ENCODE peak calls at places on chromosomes 5 and 9, in four cellular contexts. Z is activated CD4-positive, alpha-beta T cell treated with anti-CD3 and anti-CD28 coated beads, Interleukin-2, amount 10 ng/mL, durations not matched to agents 7 days and 5 days; X is pons; M is lung. C is an unnamed sample.

GRCh38 chr5:118224546-118224945 is 763.8 kb downstream of the DTWD2 start:
- DNase-seq in Z (no peak), M (no peak), X (no peak), C (no peak)

GRCh38 chr9:14343948-14344547 is 30.1 kb upstream of the NFIB start:
- DNase-seq in X (peak; percentile 98), Z (no peak), M (no peak), C (peak; percentile 98)

GRCh38 chr9:131545003-131545785 is at the start of gene PRRT1B:
- DNase-seq in Z (no peak), M (peak; percentile 86), X (no peak), C (no peak)

GRCh38 chr9:132798817-132799790 is 79.0 kb downstream of the AK8 start:
- DNase-seq in M (peak; percentile 62), X (no peak), Z (no peak), C (no peak)

GRCh38 chr5:122102825-122103224 is 24.8 kb upstream of the LOX start:
- DNase-seq in M (no peak), Z (no peak), X (no peak), C (no peak)

GRCh38 chr9:73039253-73039915 is 86.5 kb upstream of the ALDH1A1 start:
- DNase-seq in M (no peak), X (peak; percentile 61), Z (no peak), C (peak; percentile 35)

GRCh38 chr5:134371834-134372340 is 518 bp downstream of the UBE2B start:
- DNase-seq in M (peak; percentile 60), X (peak; percentile 34), Z (peak; percentile 47), C (peak; percentile 39)

GRCh38 chr5:12023614-12024241 is 119.5 kb upstream of the CTNND2 start:
- DNase-seq in X (peak; percentile 74), Z (no peak), M (no peak), C (peak; percentile 36)

GRCh38 chr5:33994845-33995244 is 10.4 kb upstream of the SLC45A2 start:
- DNase-seq in X (no peak), Z (no peak), M (no peak), C (no peak)

GRCh38 chr5:172958268-172959046 is 767 bp upstream of the RPL26L1 start:
- DNase-seq in X (peak; percentile 30), Z (peak; percentile 64), M (peak; percentile 63), C (peak; percentile 46)

GRCh38 chr5:39579750-39580149 is 155.0 kb upstream of the DAB2 start:
- DNase-seq in M (no peak), X (no peak), Z (no peak), C (no peak)

GRCh38 chr5:94523018-94523417 is 95.4 kb downstream of the KIAA0825 start:
- DNase-seq in M (no peak), Z (no peak), X (no peak), C (no peak)